ENCODE peak calls at places on chromosomes 16 and 17, in four cellular contexts. R, X, V and Z are unnamed samples.

GRCh38 chr16:4663756-4664465 is 29.5 kb upstream of the NUDT16L1 start:
- DNase-seq in R (no peak), X (no peak), V (no peak), Z (peak)

GRCh38 chr17:13952252-13952721 is 117.0 kb upstream of the COX10 start:
- DNase-seq in R (no peak), X (peak), V (no peak), Z (no peak)

GRCh38 chr16:68902376-68903345 is 59.3 kb downstream of the TANGO6 start:
- DNase-seq in R (no peak), X (peak), V (no peak), Z (peak)

GRCh38 chr17:82775033-82775823 is 23.4 kb downstream of the TBCD start:
- DNase-seq in R (no peak), X (peak), V (no peak), Z (no peak)

GRCh38 chr17:42682400-42683384 is at the start of gene CNTNAP1:
- DNase-seq in R (no peak), X (no peak), V (no peak), Z (no peak)

GRCh38 chr16:23072084-23072599 is 77.1 kb downstream of the USP31 start:
- DNase-seq in R (no peak), X (no peak), V (peak), Z (peak)

GRCh38 chr16:86020971-86021370 is 122.0 kb downstream of the IRF8 start:
- DNase-seq in R (no peak), X (no peak), V (no peak), Z (no peak)

GRCh38 chr16:26701243-26701886 is 365.4 kb upstream of the C16orf82 start:
- DNase-seq in R (no peak), X (no peak), V (no peak), Z (no peak)

GRCh38 chr16:48125888-48126287 is 29.9 kb downstream of the ABCC12 start:
- DNase-seq in R (no peak), X (no peak), V (no peak), Z (no peak)

GRCh38 chr16:72845322-72846020 is 202.5 kb downstream of the ZFHX3 start:
- DNase-seq in R (no peak), X (no peak), V (no peak), Z (no peak)

GRCh38 chr17:57859601-57860413 is 10.0 kb upstream of the MRPS23 start:
- DNase-seq in R (no peak), X (no peak), V (no peak), Z (no peak)

GRCh38 chr16:66933776-66934137 is 445 bp downstream of the CIAO2B start:
- DNase-seq in R (no peak), X (no peak), V (no peak), Z (no peak)

GRCh38 chr16:57143125-57143965 is 42.5 kb downstream of the PSME3IP1 start:
- DNase-seq in R (no peak), X (no peak), V (no peak), Z (peak)

GRCh38 chr17:65072577-65073178 is 16.1 kb upstream of the GNA13 start:
- DNase-seq in R (no peak), X (no peak), V (no peak), Z (no peak)

GRCh38 chr16:85104821-85105391 is 7.4 kb downstream of the CIBAR2 start:
- DNase-seq in R (peak), X (no peak), V (no peak), Z (peak)

GRCh38 chr17:10394201-10394887 is 21.5 kb upstream of the MYH13 start:
- DNase-seq in R (no peak), X (no peak), V (no peak), Z (no peak)

GRCh38 chr17:2101448-2102257 is 46.8 kb downstream of the HIC1 start:
- DNase-seq in R (no peak), X (no peak), V (no peak), Z (no peak)

GRCh38 chr17:45848868-45849535 is 4.3 kb downstream of the SPPL2C start:
- DNase-seq in R (no peak), X (no peak), V (no peak), Z (peak)

GRCh38 chr17:39174907-39175694 is 9.1 kb upstream of the ARL5C start:
- DNase-seq in R (no peak), X (peak), V (no peak), Z (peak)

GRCh38 chr16:66256919-66257318 is 109.6 kb upstream of the CDH5 start:
- DNase-seq in R (no peak), X (no peak), V (no peak), Z (no peak)

GRCh38 chr17:9905902-9906301 is 831 bp upstream of the RCVRN start:
- DNase-seq in R (no peak), X (peak), V (no peak), Z (no peak)

GRCh38 chr16:81401035-81401950 is 43.3 kb upstream of the CMIP start:
- DNase-seq in R (no peak), X (no peak), V (peak), Z (no peak)

GRCh38 chr16:1278456-1278855 is 22.6 kb downstream of the TPSD1 start:
- DNase-seq in R (no peak), X (no peak), V (no peak), Z (no peak)

GRCh38 chr17:57600092-57600491 is 145.0 kb downstream of the CCDC182 start:
- DNase-seq in R (no peak), X (no peak), V (no peak), Z (no peak)

GRCh38 chr17:45273551-45273957 is 11.7 kb upstream of the SPATA32 start:
- DNase-seq in R (no peak), X (no peak), V (no peak), Z (no peak)

GRCh38 chr17:77733576-77734296 is 224.8 kb upstream of the TNRC6C start:
- DNase-seq in R (no peak), X (no peak), V (no peak), Z (no peak)

GRCh38 chr16:1534021-1535020 is 855 bp downstream of the TMEM204 start:
- DNase-seq in R (no peak), X (no peak), V (no peak), Z (no peak)

GRCh38 chr16:51577621-51578303 is 426.7 kb upstream of the SALL1 start:
- DNase-seq in R (peak), X (no peak), V (no peak), Z (no peak)

GRCh38 chr16:87657621-87658192 is 55.4 kb downstream of the JPH3 start:
- DNase-seq in R (no peak), X (no peak), V (no peak), Z (no peak)

GRCh38 chr17:44219126-44219635 is 294 bp downstream of the UBTF start:
- DNase-seq in R (no peak), X (peak), V (no peak), Z (no peak)